ENCODE peak calls at places on chromosome 2, in six cellular contexts. J is K562, T is A549, Q is IMR-90, X is GM12878, M is H1. V is an unnamed sample.

GRCh38 chr2:239881561-239882320 is 143.4 kb downstream of the NDUFA10 start:
- DNase-seq in J (no peak), T (no peak), Q (no peak), X (no peak), M (no peak), V (no peak)

GRCh38 chr2:128903637-128904036 is 585.0 kb upstream of the HS6ST1 start:
- DNase-seq in J (no peak), T (no peak), Q (no peak), X (no peak), M (no peak), V (no peak)

GRCh38 chr2:157792345-157793052 is 83.6 kb downstream of the ACVR1 start:
- DNase-seq in J (peak; percentile 26), T (no peak), Q (peak; percentile 92), X (no peak), M (no peak), V (no peak)

GRCh38 chr2:166239548-166239947 is 111.7 kb upstream of the SCN1A start:
- DNase-seq in J (no peak), T (peak; percentile 39), Q (peak; percentile 96), X (no peak), M (no peak), V (no peak)

GRCh38 chr2:154978710-154979109 is 280.2 kb downstream of the KCNJ3 start:
- DNase-seq in J (no peak), T (no peak), Q (no peak), X (no peak), M (no peak), V (no peak)

GRCh38 chr2:10340593-10340975 is 37.9 kb downstream of the HPCAL1 start:
- DNase-seq in J (no peak), T (no peak), Q (no peak), X (no peak), M (no peak), V (no peak)

GRCh38 chr2:45006942-45007287 is 2.3 kb downstream of the SIX2 start:
- DNase-seq in J (no peak), T (no peak), Q (no peak), X (no peak), M (no peak), V (no peak)

GRCh38 chr2:205612661-205613060 is 69.6 kb upstream of the NRP2 start:
- DNase-seq in J (peak; percentile 27), T (no peak), Q (no peak), X (no peak), M (no peak), V (no peak)

GRCh38 chr2:80624062-80624461 is 319.5 kb upstream of the LRRTM1 start:
- DNase-seq in J (no peak), T (no peak), Q (no peak), X (no peak), M (no peak), V (no peak)

GRCh38 chr2:197028230-197028629 is 101.7 kb upstream of the PGAP1 start:
- DNase-seq in J (no peak), T (peak; percentile 71), Q (peak; percentile 84), X (no peak), M (no peak), V (peak; percentile 72)

GRCh38 chr2:134392689-134393476 is 139.0 kb downstream of the MGAT5 start:
- DNase-seq in J (no peak), T (no peak), Q (peak; percentile 40), X (no peak), M (no peak), V (no peak)

GRCh38 chr2:6793371-6793770 is 72.3 kb downstream of the CMPK2 start:
- DNase-seq in J (no peak), T (peak; percentile 11), Q (peak; percentile 19), X (no peak), M (no peak), V (peak; percentile 47)

GRCh38 chr2:163863073-163863472 is 127.3 kb upstream of the FIGN start:
- DNase-seq in J (no peak), T (no peak), Q (no peak), X (no peak), M (no peak), V (no peak)

GRCh38 chr2:64808092-64808491 is 154.4 kb upstream of the SERTAD2 start:
- DNase-seq in J (no peak), T (no peak), Q (no peak), X (no peak), M (no peak), V (no peak)

GRCh38 chr2:65128297-65129190 is 1.4 kb downstream of the RAB1A start:
- DNase-seq in J (no peak), T (no peak), Q (peak; percentile 45), X (no peak), M (no peak), V (no peak)

GRCh38 chr2:216366777-216367465 is 5.4 kb downstream of the MARCHF4 start:
- DNase-seq in J (no peak), T (no peak), Q (peak; percentile 40), X (no peak), M (no peak), V (no peak)

GRCh38 chr2:149733936-149734685 is 146.5 kb upstream of the MMADHC start:
- DNase-seq in J (no peak), T (peak; percentile 69), Q (peak; percentile 48), X (no peak), M (no peak), V (no peak)

GRCh38 chr2:160694221-160694620 is 200.6 kb upstream of the RBMS1 start:
- DNase-seq in J (no peak), T (no peak), Q (no peak), X (no peak), M (no peak), V (no peak)

GRCh38 chr2:241820625-241821384 is 11.8 kb downstream of the NEU4 start:
- DNase-seq in J (no peak), T (no peak), Q (no peak), X (no peak), M (no peak), V (no peak)

GRCh38 chr2:877747-878146 is 72.9 kb upstream of the SNTG2 start:
- DNase-seq in J (no peak), T (no peak), Q (no peak), X (no peak), M (peak; percentile 20), V (no peak)

GRCh38 chr2:217099561-217099960 is 239.7 kb upstream of the TNP1 start:
- DNase-seq in J (no peak), T (no peak), Q (no peak), X (no peak), M (no peak), V (no peak)

GRCh38 chr2:216799873-216800421 is 59.9 kb downstream of the TNP1 start:
- DNase-seq in J (peak; percentile 14), T (no peak), Q (peak; percentile 74), X (no peak), M (no peak), V (no peak)

GRCh38 chr2:120486946-120487345 is 141.0 kb downstream of the INHBB start:
- DNase-seq in J (no peak), T (no peak), Q (peak; percentile 10), X (no peak), M (no peak), V (peak; percentile 80)

GRCh38 chr2:44244135-44244871 is 31.0 kb upstream of the SLC3A1 start:
- DNase-seq in J (peak; percentile 46), T (peak; percentile 84), Q (peak; percentile 68), X (no peak), M (no peak), V (peak; percentile 77)

GRCh38 chr2:238157506-238158017 is 1.2 kb upstream of the ERFE start:
- DNase-seq in J (no peak), T (no peak), Q (no peak), X (no peak), M (no peak), V (no peak)

GRCh38 chr2:63131196-63131595 is 80.6 kb downstream of the OTX1 start:
- DNase-seq in J (no peak), T (no peak), Q (no peak), X (no peak), M (no peak), V (no peak)

GRCh38 chr2:105307146-105307545 is 22.4 kb downstream of the TGFBRAP1 start:
- DNase-seq in J (no peak), T (no peak), Q (no peak), X (no peak), M (no peak), V (no peak)

GRCh38 chr2:237666606-237667005 is 39.2 kb downstream of the LRRFIP1 start:
- DNase-seq in J (no peak), T (no peak), Q (no peak), X (no peak), M (no peak), V (no peak)

GRCh38 chr2:214005337-214005736 is 405.5 kb upstream of the VWC2L start:
- DNase-seq in J (no peak), T (no peak), Q (peak; percentile 24), X (no peak), M (no peak), V (no peak)

GRCh38 chr2:75174981-75175380 is 24.3 kb downstream of the TACR1 start:
- DNase-seq in J (no peak), T (no peak), Q (no peak), X (no peak), M (no peak), V (no peak)

GRCh38 chr2:75174519-75174918 is 24.8 kb downstream of the TACR1 start:
- DNase-seq in J (no peak), T (no peak), Q (no peak), X (no peak), M (no peak), V (no peak)

GRCh38 chr2:75177427-75177826 is 21.9 kb downstream of the TACR1 start:
- DNase-seq in J (no peak), T (no peak), Q (no peak), X (no peak), M (no peak), V (no peak)

GRCh38 chr2:75173746-75174145 is 25.6 kb downstream of the TACR1 start:
- DNase-seq in J (no peak), T (no peak), Q (no peak), X (no peak), M (no peak), V (no peak)

GRCh38 chr2:75175473-75175872 is 23.8 kb downstream of the TACR1 start:
- DNase-seq in J (no peak), T (no peak), Q (no peak), X (no peak), M (no peak), V (no peak)
- TF ChIP-seq RFX5 in J (no peak), T (no peak), Q (no peak), X (no peak), M (no peak), V (no peak)

GRCh38 chr2:127086800-127087737 is 19.9 kb downstream of the BIN1 start:
- DNase-seq in J (peak; percentile 72), T (no peak), Q (peak; percentile 88), X (peak; percentile 81), M (peak; percentile 69), V (no peak)
- TF ChIP-seq CEBPB in J (no peak), T (no peak), Q (no peak), X (no peak), M (no peak), V (no peak)

GRCh38 chr2:55809875-55810620 is 113.5 kb downstream of the EFEMP1 start:
- DNase-seq in J (no peak), T (peak; percentile 73), Q (peak; percentile 19), X (no peak), M (no peak), V (no peak)
- TF ChIP-seq RFX5 in J (no peak), T (no peak), Q (no peak), X (no peak), M (no peak), V (no peak)

GRCh38 chr2:42923632-42924425 is 131.4 kb upstream of the HAAO start:
- DNase-seq in J (no peak), T (no peak), Q (peak; percentile 50), X (no peak), M (no peak), V (no peak)
- TF ChIP-seq CEBPB in J (no peak), T (no peak), Q (no peak), X (no peak), M (no peak), V (no peak)